ENCODE peak calls at places on chromosomes 11 and 22, in seven cellular contexts. One of them, this sample, is unnamed.
A peak's percentile ranks its signal among the peaks of the same experiment; 100 is the strongest.

GRCh38 chr11:90803366-90803765 is 580.5 kb upstream of the CHORDC1 start:
- DNase-seq in activated CD4-positive, alpha-beta T cell treated with anti-CD3 and anti-CD28 coated beads for 48 hours: no peak
- DNase-seq in fibroblast of pulmonary artery: no peak
- DNase-seq in posterior vena cava: no peak
- DNase-seq in RPMI8226: no peak
- DNase-seq in iris pigment epithelial cell: peak; percentile 0
- DNase-seq in HS-5: no peak
- DNase-seq in this sample: no peak

GRCh38 chr11:85076535-85077330 is 550.4 kb downstream of the DLG2 start:
- DNase-seq in fibroblast of pulmonary artery: peak; percentile 2
- DNase-seq in activated CD4-positive, alpha-beta T cell treated with anti-CD3 and anti-CD28 coated beads for 48 hours: no peak
- DNase-seq in RPMI8226: peak; percentile 49
- DNase-seq in posterior vena cava: no peak
- DNase-seq in HS-5: peak; percentile 42
- DNase-seq in iris pigment epithelial cell: peak; percentile 69
- DNase-seq in this sample: no peak

GRCh38 chr11:12090761-12091261 is 19.6 kb upstream of the MICAL2 start:
- DNase-seq in posterior vena cava: no peak
- DNase-seq in HS-5: no peak
- DNase-seq in RPMI8226: no peak
- DNase-seq in iris pigment epithelial cell: no peak
- DNase-seq in activated CD4-positive, alpha-beta T cell treated with anti-CD3 and anti-CD28 coated beads for 48 hours: no peak
- DNase-seq in fibroblast of pulmonary artery: no peak
- DNase-seq in this sample: no peak

GRCh38 chr11:118939948-118940598 is 14.3 kb upstream of the BCL9L start:
- DNase-seq in RPMI8226: peak; percentile 60
- DNase-seq in activated CD4-positive, alpha-beta T cell treated with anti-CD3 and anti-CD28 coated beads for 48 hours: peak; percentile 80
- DNase-seq in HS-5: no peak
- DNase-seq in posterior vena cava: no peak
- DNase-seq in fibroblast of pulmonary artery: peak; percentile 34
- DNase-seq in iris pigment epithelial cell: peak; percentile 50
- DNase-seq in this sample: no peak

GRCh38 chr11:9840460-9841004 is 176.7 kb downstream of the SWAP70 start:
- DNase-seq in activated CD4-positive, alpha-beta T cell treated with anti-CD3 and anti-CD28 coated beads for 48 hours: no peak
- DNase-seq in RPMI8226: no peak
- DNase-seq in posterior vena cava: no peak
- DNase-seq in HS-5: no peak
- DNase-seq in iris pigment epithelial cell: no peak
- DNase-seq in fibroblast of pulmonary artery: no peak
- DNase-seq in this sample: no peak

GRCh38 chr11:12552677-12553076 is 121.5 kb upstream of the TEAD1 start:
- DNase-seq in HS-5: no peak
- DNase-seq in RPMI8226: no peak
- DNase-seq in fibroblast of pulmonary artery: peak; percentile 85
- DNase-seq in posterior vena cava: no peak
- DNase-seq in iris pigment epithelial cell: peak; percentile 78
- DNase-seq in activated CD4-positive, alpha-beta T cell treated with anti-CD3 and anti-CD28 coated beads for 48 hours: no peak
- DNase-seq in this sample: no peak

GRCh38 chr11:44333271-44334218 is 23.6 kb upstream of the ALX4 start:
- DNase-seq in activated CD4-positive, alpha-beta T cell treated with anti-CD3 and anti-CD28 coated beads for 48 hours: no peak
- DNase-seq in RPMI8226: no peak
- DNase-seq in HS-5: no peak
- DNase-seq in iris pigment epithelial cell: peak; percentile 83
- DNase-seq in posterior vena cava: peak; percentile 42
- DNase-seq in fibroblast of pulmonary artery: peak; percentile 67
- DNase-seq in this sample: no peak

GRCh38 chr11:19816817-19817216 is 104.2 kb downstream of the NAV2 start:
- DNase-seq in activated CD4-positive, alpha-beta T cell treated with anti-CD3 and anti-CD28 coated beads for 48 hours: no peak
- DNase-seq in RPMI8226: no peak
- DNase-seq in posterior vena cava: no peak
- DNase-seq in fibroblast of pulmonary artery: no peak
- DNase-seq in HS-5: no peak
- DNase-seq in iris pigment epithelial cell: no peak
- DNase-seq in this sample: no peak

GRCh38 chr11:7072401-7073028 is 16.3 kb upstream of the RBMXL2 start:
- DNase-seq in iris pigment epithelial cell: no peak
- DNase-seq in activated CD4-positive, alpha-beta T cell treated with anti-CD3 and anti-CD28 coated beads for 48 hours: no peak
- DNase-seq in fibroblast of pulmonary artery: no peak
- DNase-seq in RPMI8226: peak; percentile 63
- DNase-seq in HS-5: no peak
- DNase-seq in posterior vena cava: no peak
- DNase-seq in this sample: no peak

GRCh38 chr11:103659138-103659734 is 377.2 kb upstream of the DDI1 start:
- DNase-seq in RPMI8226: no peak
- DNase-seq in iris pigment epithelial cell: peak; percentile 39
- DNase-seq in fibroblast of pulmonary artery: no peak
- DNase-seq in activated CD4-positive, alpha-beta T cell treated with anti-CD3 and anti-CD28 coated beads for 48 hours: no peak
- DNase-seq in posterior vena cava: no peak
- DNase-seq in HS-5: no peak
- DNase-seq in this sample: no peak

GRCh38 chr22:22143448-22143847 is 101.1 kb upstream of the VPREB1 start:
- DNase-seq in activated CD4-positive, alpha-beta T cell treated with anti-CD3 and anti-CD28 coated beads for 48 hours: no peak
- DNase-seq in iris pigment epithelial cell: no peak
- DNase-seq in fibroblast of pulmonary artery: no peak
- DNase-seq in posterior vena cava: no peak
- DNase-seq in HS-5: no peak
- DNase-seq in RPMI8226: no peak
- DNase-seq in this sample: no peak

GRCh38 chr11:66119348-66120133 is 49.5 kb downstream of the PACS1 start:
- DNase-seq in RPMI8226: no peak
- DNase-seq in activated CD4-positive, alpha-beta T cell treated with anti-CD3 and anti-CD28 coated beads for 48 hours: no peak
- DNase-seq in HS-5: peak; percentile 78
- DNase-seq in iris pigment epithelial cell: peak; percentile 96
- DNase-seq in posterior vena cava: no peak
- DNase-seq in fibroblast of pulmonary artery: peak; percentile 97
- DNase-seq in this sample: no peak